ENCODE peak calls at places on chromosomes 7 and 10, in nine cellular contexts. B is caudate nucleus, T is H1, C is NCI-H1092 treated with DMSO at 0.1 percent for 48 hours, E is uterus, H is HT-29, P is islet precursor cell, F is amniotic stem cell, Y is neuronal stem cell. Q is an unnamed sample.

GRCh38 chr10:88196298-88196697 is 332.9 kb downstream of the PTEN start:
- DNase-seq in B (no peak), T (no peak), C (no peak), E (no peak), H (no peak), P (no peak), F (no peak), Y (no peak), Q (no peak)

GRCh38 chr7:149081914-149082313 is 8.6 kb downstream of the ZNF786 start:
- DNase-seq in B (no peak), T (no peak), C (no peak), E (no peak), H (no peak), P (no peak), F (no peak), Y (no peak), Q (no peak)

GRCh38 chr10:133052076-133052475 is 35.6 kb upstream of the ADGRA1 start:
- DNase-seq in B (no peak), T (no peak), C (no peak), E (no peak), H (no peak), P (no peak), F (no peak), Y (no peak), Q (no peak)

GRCh38 chr7:128387663-128388485 is 21.9 kb downstream of the IMPDH1 start:
- DNase-seq in B (peak; percentile 55), T (peak; percentile 78), C (peak; percentile 66), E (peak; percentile 73), H (peak; percentile 88), P (peak; percentile 94), F (no peak), Y (peak; percentile 92), Q (no peak)

GRCh38 chr10:90462761-90463160 is 395.1 kb downstream of the HTR7 start:
- DNase-seq in B (no peak), T (no peak), C (no peak), E (no peak), H (no peak), P (no peak), F (no peak), Y (no peak), Q (peak; percentile 5)

GRCh38 chr7:621572-622285 is 102.1 kb upstream of the PDGFA start:
- DNase-seq in B (no peak), T (no peak), C (no peak), E (no peak), H (peak; percentile 58), P (no peak), F (no peak), Y (no peak), Q (no peak)

GRCh38 chr10:79260803-79261740 is 86.2 kb upstream of the PPIF start:
- DNase-seq in B (no peak), T (no peak), C (peak; percentile 7), E (peak; percentile 70), H (no peak), P (peak; percentile 88), F (no peak), Y (no peak), Q (no peak)

GRCh38 chr10:96910488-96911395 is 78.6 kb downstream of the LCOR start:
- DNase-seq in B (no peak), T (no peak), C (no peak), E (no peak), H (peak; percentile 71), P (no peak), F (peak; percentile 6), Y (peak; percentile 26), Q (no peak)

GRCh38 chr7:29401827-29402226 is 161.8 kb upstream of the PRR15 start:
- DNase-seq in B (no peak), T (no peak), C (no peak), E (no peak), H (no peak), P (no peak), F (no peak), Y (no peak), Q (no peak)

GRCh38 chr10:86614853-86615252 is 39.5 kb upstream of the OPN4 start:
- DNase-seq in B (no peak), T (no peak), C (no peak), E (no peak), H (no peak), P (no peak), F (no peak), Y (no peak), Q (no peak)

GRCh38 chr10:34343764-34344163 is 471.3 kb downstream of the PARD3 start:
- DNase-seq in B (no peak), T (no peak), C (no peak), E (no peak), H (no peak), P (no peak), F (no peak), Y (no peak), Q (no peak)

GRCh38 chr10:133215586-133215985 is 14.4 kb upstream of the UTF1 start:
- DNase-seq in B (no peak), T (no peak), C (no peak), E (no peak), H (no peak), P (no peak), F (no peak), Y (no peak), Q (no peak)

Q was measured in AG04449.